ENCODE peak calls at places on chromosome 19, in ten cellular contexts. N is dorsolateral prefrontal cortex; F is fibroblast of gingiva; J is trophoblast cell; L is fibroblast of lung; P is activated CD4-positive, alpha-beta T cell treated with anti-CD3 and anti-CD28 coated beads, Interleukin-2, amount 10 ng/mL, durations not matched to agents 7 days and 5 days; W is activated T-cell treated with anti-CD3 and anti-CD28 coated beads for 1 hour; E is cardiac muscle cell; Q is CD4-positive, alpha-beta T cell; S is head of caudate nucleus. O is an unnamed sample.

GRCh38 chr19:7460562-7460966 is 28.3 kb downstream of the PEX11G start:
- DNase-seq in N (no peak), F (no peak), J (peak; percentile 51), L (peak; percentile 94), P (no peak), W (no peak), E (no peak), Q (no peak), S (no peak), O (no peak)

GRCh38 chr19:29665215-29665825 is at the start of gene PLEKHF1:
- DNase-seq in N (peak; percentile 84), F (peak; percentile 80), J (peak; percentile 90), L (peak; percentile 62), P (peak; percentile 85), W (peak; percentile 79), E (peak; percentile 92), Q (peak; percentile 79), S (peak; percentile 91), O (peak; percentile 94)

GRCh38 chr19:1494115-1494815 is 3.3 kb downstream of the REEP6 start:
- DNase-seq in N (no peak), F (no peak), J (no peak), L (no peak), P (no peak), W (no peak), E (no peak), Q (no peak), S (no peak), O (no peak)

GRCh38 chr19:1042689-1043511 is 3.0 kb downstream of the ABCA7 start:
- DNase-seq in N (no peak), F (no peak), J (no peak), L (no peak), P (no peak), W (no peak), E (no peak), Q (no peak), S (no peak), O (no peak)

GRCh38 chr19:43450545-43450997 is 14.8 kb downstream of the LYPD3 start:
- DNase-seq in N (no peak), F (peak; percentile 66), J (no peak), L (peak; percentile 75), P (no peak), W (no peak), E (no peak), Q (no peak), S (no peak), O (no peak)

GRCh38 chr19:38831142-38831605 is 420 bp downstream of the ECH1 start:
- DNase-seq in N (peak; percentile 41), F (peak; percentile 90), J (peak; percentile 100), L (peak; percentile 98), P (peak; percentile 26), W (no peak), E (peak; percentile 60), Q (no peak), S (peak; percentile 38), O (peak; percentile 60)

GRCh38 chr19:17415107-17415506 is 4.7 kb upstream of the MVB12A start:
- DNase-seq in N (no peak), F (no peak), J (no peak), L (no peak), P (no peak), W (no peak), E (peak; percentile 30), Q (no peak), S (no peak), O (no peak)

GRCh38 chr19:19514215-19514633 is 1.1 kb downstream of the TSSK6 start:
- DNase-seq in N (no peak), F (peak; percentile 28), J (peak; percentile 10), L (peak; percentile 54), P (no peak), W (no peak), E (no peak), Q (no peak), S (peak; percentile 74), O (no peak)

GRCh38 chr19:54231077-54231931 is 8.5 kb upstream of the LILRB3 start:
- DNase-seq in N (peak; percentile 90), F (peak; percentile 33), J (peak; percentile 82), L (peak; percentile 55), P (peak; percentile 86), W (peak; percentile 86), E (peak; percentile 91), Q (peak; percentile 77), S (peak; percentile 91), O (peak; percentile 94)

GRCh38 chr19:48497728-48498575 is 13.7 kb downstream of the LMTK3 start:
- DNase-seq in N (no peak), F (no peak), J (no peak), L (no peak), P (no peak), W (no peak), E (no peak), Q (no peak), S (no peak), O (no peak)

GRCh38 chr19:48965806-48966540 is 864 bp downstream of the FTL start:
- DNase-seq in N (peak; percentile 94), F (peak; percentile 62), J (peak; percentile 82), L (peak; percentile 80), P (peak; percentile 94), W (peak; percentile 84), E (peak; percentile 91), Q (peak; percentile 83), S (peak; percentile 95), O (peak; percentile 86)

GRCh38 chr19:48962029-48962848 is 2.9 kb upstream of the FTL start:
- DNase-seq in N (no peak), F (peak; percentile 18), J (no peak), L (no peak), P (peak; percentile 45), W (no peak), E (no peak), Q (no peak), S (peak; percentile 37), O (peak; percentile 48)

GRCh38 chr19:42086770-42087550 is 11.0 kb downstream of the ZNF574 start:
- DNase-seq in N (no peak), F (no peak), J (no peak), L (peak; percentile 35), P (no peak), W (no peak), E (no peak), Q (no peak), S (no peak), O (no peak)

GRCh38 chr19:18377026-18377425 is 8.9 kb upstream of the GDF15 start:
- DNase-seq in N (no peak), F (no peak), J (no peak), L (no peak), P (no peak), W (no peak), E (no peak), Q (no peak), S (no peak), O (no peak)